ENCODE peak calls at places on chromosomes 4 and X, in ten cellular contexts. K is HFFc6, R is PC-9, A is K562, P is kidney, W is neural progenitor cell, G is H1, I is fibroblast of pulmonary artery, D is brain microvascular endothelial cell, S is heart right ventricle. N is an unnamed sample.

GRCh38 chr4:52833941-52834525 is 28.1 kb upstream of the RASL11B start:
- DNase-seq in P (no peak), I (no peak), W (no peak), A (no peak), G (no peak), D (no peak), K (no peak), S (no peak), R (peak; percentile 26), N (no peak)

GRCh38 chr4:176794151-176794550 is 1.4 kb upstream of the VEGFC start:
- DNase-seq in I (peak; percentile 89), S (no peak), D (peak; percentile 89), P (no peak), K (peak; percentile 97), W (no peak), G (no peak), A (no peak), R (no peak), N (peak; percentile 88)

GRCh38 chrX:102765217-102765616 is 44.7 kb downstream of the GPRASP3 start:
- DNase-seq in I (peak; percentile 88), R (no peak), P (no peak), S (peak; percentile 29), K (peak; percentile 69), A (no peak), D (peak; percentile 29), W (no peak), G (no peak), N (peak; percentile 27)

GRCh38 chr4:76738081-76738931 is 159.6 kb downstream of the SOWAHB start:
- DNase-seq in W (no peak), R (no peak), K (peak; percentile 94), D (no peak), A (no peak), P (peak; percentile 70), I (peak; percentile 73), G (no peak), S (peak; percentile 31), N (peak; percentile 89)

GRCh38 chr4:163048447-163048846 is 118.2 kb downstream of the NAF1 start:
- DNase-seq in D (peak; percentile 42), S (no peak), A (peak; percentile 45), G (peak; percentile 2), P (no peak), K (no peak), W (peak; percentile 47), R (peak; percentile 15), I (peak; percentile 47), N (no peak)

GRCh38 chr4:126209117-126209516 is 894.4 kb downstream of the FAT4 start:
- DNase-seq in A (no peak), P (no peak), R (no peak), W (no peak), I (no peak), S (no peak), D (no peak), K (no peak), G (no peak), N (no peak)

GRCh38 chr4:108685036-108685686 is 34.8 kb downstream of the OSTC start:
- DNase-seq in W (no peak), A (peak; percentile 23), S (no peak), K (no peak), D (no peak), I (peak; percentile 43), G (no peak), P (no peak), R (no peak), N (no peak)

GRCh38 chrX:43500240-43500639 is 155.9 kb upstream of the MAOA start:
- DNase-seq in A (no peak), P (no peak), G (no peak), S (no peak), R (no peak), K (no peak), I (no peak), W (peak; percentile 45), D (no peak), N (no peak)

GRCh38 chr4:177566691-177567090 is 124.5 kb upstream of the AGA start:
- DNase-seq in S (no peak), K (no peak), G (no peak), R (no peak), A (no peak), D (no peak), I (no peak), W (no peak), P (no peak), N (no peak)

GRCh38 chr4:184792950-184793555 is 32.7 kb downstream of the ACSL1 start:
- DNase-seq in I (peak; percentile 94), G (no peak), D (peak; percentile 94), K (peak; percentile 87), W (no peak), A (peak; percentile 45), P (no peak), S (no peak), R (no peak), N (peak; percentile 79)

GRCh38 chr4:165118256-165118909 is 5.7 kb upstream of the TMEM192 start:
- DNase-seq in P (no peak), I (no peak), S (no peak), R (no peak), G (no peak), W (no peak), A (no peak), D (no peak), K (no peak), N (no peak)

GRCh38 chrX:2336181-2336580 is 164.6 kb downstream of the DHRSX start:
- DNase-seq in D (peak; percentile 9), R (no peak), S (no peak), K (no peak), P (no peak), G (no peak), W (no peak), I (no peak), A (no peak), N (no peak)

GRCh38 chrX:41779058-41779564 is 55.1 kb downstream of the GPR82 start:
- DNase-seq in D (peak; percentile 59), S (no peak), W (no peak), I (peak; percentile 53), K (peak; percentile 65), G (no peak), P (no peak), R (peak; percentile 15), A (no peak), N (no peak)

GRCh38 chr4:138537739-138538138 is 295.6 kb upstream of the SLC7A11 start:
- DNase-seq in K (no peak), G (no peak), S (no peak), I (no peak), R (no peak), W (no peak), A (no peak), D (no peak), P (no peak), N (no peak)

GRCh38 chr4:39453738-39454137 is 5.0 kb downstream of the RPL9 start:
- DNase-seq in D (no peak), P (no peak), I (no peak), W (no peak), A (no peak), R (no peak), G (no peak), S (no peak), K (no peak), N (no peak)

GRCh38 chr4:78059524-78059889 is 2.4 kb downstream of the FRAS1 start:
- DNase-seq in P (no peak), G (peak; percentile 67), I (peak; percentile 84), S (peak; percentile 39), R (peak; percentile 50), K (peak; percentile 70), A (peak; percentile 72), W (peak; percentile 87), D (peak; percentile 60), N (peak; percentile 37)

GRCh38 chr4:153333874-153334273 is 10.6 kb upstream of the MND1 start:
- DNase-seq in P (no peak), A (no peak), R (no peak), W (no peak), D (no peak), K (no peak), I (no peak), S (no peak), G (no peak), N (no peak)

GRCh38 chrX:71547339-71547738 is 14.4 kb downstream of the OGT start:
- DNase-seq in D (no peak), I (no peak), G (no peak), P (no peak), W (no peak), K (no peak), S (no peak), R (no peak), A (no peak), N (no peak)
- TF ChIP-seq CTCF in D (no peak), I (no peak), G (peak; percentile 7), P (no peak), W (peak; percentile 7), K (no peak), S (no peak), R (no peak), A (no peak), N (no peak)

GRCh38 chr4:6548201-6548881 is 26.6 kb upstream of the MAN2B2 start:
- DNase-seq in S (peak; percentile 43), R (peak; percentile 80), G (peak; percentile 27), K (peak; percentile 63), I (peak; percentile 52), P (no peak), A (peak; percentile 57), W (peak; percentile 81), D (peak; percentile 25), N (no peak)
- TF ChIP-seq CTCF in S (no peak), R (peak; percentile 65), G (peak; percentile 58), K (peak; percentile 64), I (peak; percentile 44), P (no peak), A (peak; percentile 76), W (peak; percentile 62), D (peak; percentile 74), N (peak; percentile 37)

GRCh38 chr4:142373610-142374009 is 472.5 kb downstream of the INPP4B start:
- DNase-seq in I (no peak), A (no peak), D (no peak), S (no peak), W (no peak), K (no peak), P (no peak), R (no peak), G (no peak), N (no peak)

GRCh38 chr4:142379277-142380051 is 466.6 kb downstream of the INPP4B start:
- DNase-seq in R (peak; percentile 24), D (peak; percentile 53), S (no peak), I (peak; percentile 77), G (no peak), W (no peak), A (no peak), P (no peak), K (peak; percentile 95), N (peak; percentile 99)

GRCh38 chr4:142377345-142378091 is 468.6 kb downstream of the INPP4B start:
- DNase-seq in A (no peak), P (no peak), K (no peak), W (no peak), G (no peak), I (no peak), D (no peak), R (no peak), S (no peak), N (no peak)

GRCh38 chr4:142378179-142378578 is 467.9 kb downstream of the INPP4B start:
- DNase-seq in S (peak; percentile 12), W (no peak), D (no peak), K (no peak), A (no peak), P (no peak), I (no peak), G (no peak), R (no peak), N (no peak)

GRCh38 chr4:142376204-142376603 is 469.9 kb downstream of the INPP4B start:
- DNase-seq in S (no peak), R (no peak), I (no peak), G (no peak), A (no peak), D (no peak), W (no peak), K (no peak), P (no peak), N (no peak)
- TF ChIP-seq CTCF in S (no peak), R (no peak), I (no peak), G (no peak), A (no peak), D (no peak), W (no peak), K (no peak), P (no peak), N (no peak)

GRCh38 chrX:134186362-134187121 is 50.4 kb upstream of the CCDC160 start:
- DNase-seq in W (peak; percentile 16), I (no peak), R (peak; percentile 2), P (no peak), D (no peak), K (no peak), S (no peak), G (no peak), A (no peak), N (no peak)
- TF ChIP-seq CTCF in W (no peak), I (no peak), R (no peak), P (no peak), D (no peak), K (no peak), S (no peak), G (no peak), A (no peak), N (no peak)

N was measured in BJ.